ENCODE peak calls at places on chromosomes 5 and 9, in five cellular contexts. One of them, this sample, is unnamed.
A peak's percentile ranks its signal among the peaks of the same experiment; 100 is the strongest.

GRCh38 chr9:134276463-134277245 is 49.6 kb upstream of the RXRA start:
- DNase-seq in epithelial cell of esophagus: no peak
- DNase-seq in cardiac fibroblast: no peak
- DNase-seq in epithelial cell of proximal tubule: no peak
- DNase-seq in astrocyte of the spinal cord: no peak
- DNase-seq in this sample: no peak

GRCh38 chr5:97297063-97297715 is 114.1 kb upstream of the RIOK2 start:
- DNase-seq in epithelial cell of proximal tubule: no peak
- DNase-seq in astrocyte of the spinal cord: no peak
- DNase-seq in epithelial cell of esophagus: peak; percentile 37
- DNase-seq in cardiac fibroblast: peak; percentile 66
- DNase-seq in this sample: no peak

GRCh38 chr9:94870793-94871558 is 144.5 kb downstream of the AOPEP start:
- DNase-seq in epithelial cell of proximal tubule: no peak
- DNase-seq in epithelial cell of esophagus: peak; percentile 77
- DNase-seq in cardiac fibroblast: no peak
- DNase-seq in astrocyte of the spinal cord: no peak
- DNase-seq in this sample: no peak

GRCh38 chr5:37153661-37154060 is 95.5 kb downstream of the CPLANE1 start:
- DNase-seq in cardiac fibroblast: no peak
- DNase-seq in epithelial cell of proximal tubule: no peak
- DNase-seq in astrocyte of the spinal cord: no peak
- DNase-seq in epithelial cell of esophagus: no peak
- DNase-seq in this sample: no peak

GRCh38 chr5:53425598-53426516 is 54.6 kb upstream of the FST start:
- DNase-seq in epithelial cell of esophagus: no peak
- DNase-seq in cardiac fibroblast: no peak
- DNase-seq in epithelial cell of proximal tubule: no peak
- DNase-seq in astrocyte of the spinal cord: no peak
- DNase-seq in this sample: no peak

GRCh38 chr5:55096860-55097259 is 5.6 kb upstream of the GZMA start:
- DNase-seq in epithelial cell of esophagus: peak; percentile 5
- DNase-seq in cardiac fibroblast: no peak
- DNase-seq in astrocyte of the spinal cord: no peak
- DNase-seq in epithelial cell of proximal tubule: no peak
- DNase-seq in this sample: peak; percentile 44

GRCh38 chr5:127878174-127878750 is 175.1 kb downstream of the CCDC192 start:
- DNase-seq in epithelial cell of esophagus: peak; percentile 73
- DNase-seq in astrocyte of the spinal cord: peak; percentile 41
- DNase-seq in cardiac fibroblast: peak; percentile 72
- DNase-seq in epithelial cell of proximal tubule: no peak
- DNase-seq in this sample: no peak

GRCh38 chr9:130191749-130192120 is 19.5 kb downstream of the NCS1 start:
- DNase-seq in cardiac fibroblast: no peak
- DNase-seq in epithelial cell of proximal tubule: no peak
- DNase-seq in epithelial cell of esophagus: no peak
- DNase-seq in astrocyte of the spinal cord: no peak
- DNase-seq in this sample: no peak

GRCh38 chr5:59684388-59685003 is 209.0 kb downstream of the PDE4D start:
- DNase-seq in cardiac fibroblast: no peak
- DNase-seq in epithelial cell of proximal tubule: no peak
- DNase-seq in astrocyte of the spinal cord: no peak
- DNase-seq in epithelial cell of esophagus: peak; percentile 46
- DNase-seq in this sample: no peak

GRCh38 chr9:89277454-89277853 is 33.5 kb upstream of the CKS2 start:
- DNase-seq in astrocyte of the spinal cord: peak; percentile 22
- DNase-seq in epithelial cell of proximal tubule: no peak
- DNase-seq in epithelial cell of esophagus: no peak
- DNase-seq in cardiac fibroblast: peak; percentile 31
- DNase-seq in this sample: no peak

GRCh38 chr5:144547098-144547499 is 376.4 kb downstream of the KCTD16 start:
- DNase-seq in astrocyte of the spinal cord: no peak
- DNase-seq in epithelial cell of esophagus: no peak
- DNase-seq in cardiac fibroblast: peak; percentile 10
- DNase-seq in epithelial cell of proximal tubule: no peak
- DNase-seq in this sample: no peak

GRCh38 chr5:135448071-135448704 is 1.0 kb upstream of the DCANP1 start:
- DNase-seq in astrocyte of the spinal cord: no peak
- DNase-seq in cardiac fibroblast: no peak
- DNase-seq in epithelial cell of esophagus: peak; percentile 27
- DNase-seq in epithelial cell of proximal tubule: no peak
- DNase-seq in this sample: no peak

GRCh38 chr5:116004248-116004647 is 28.0 kb upstream of the ARL14EPL start:
- DNase-seq in epithelial cell of proximal tubule: no peak
- DNase-seq in cardiac fibroblast: no peak
- DNase-seq in epithelial cell of esophagus: no peak
- DNase-seq in astrocyte of the spinal cord: no peak
- DNase-seq in this sample: no peak

GRCh38 chr5:122849746-122850145 is 4.3 kb downstream of the SNX24 start:
- DNase-seq in cardiac fibroblast: peak; percentile 47
- DNase-seq in astrocyte of the spinal cord: no peak
- DNase-seq in epithelial cell of esophagus: peak; percentile 93
- DNase-seq in epithelial cell of proximal tubule: no peak
- DNase-seq in this sample: no peak

GRCh38 chr5:132268698-132269551 is 11.4 kb downstream of the PDLIM4 start:
- DNase-seq in astrocyte of the spinal cord: peak; percentile 68
- DNase-seq in cardiac fibroblast: peak; percentile 27
- DNase-seq in epithelial cell of esophagus: no peak
- DNase-seq in epithelial cell of proximal tubule: no peak
- DNase-seq in this sample: no peak

GRCh38 chr5:174735498-174736350 is 11.3 kb downstream of the MSX2 start:
- DNase-seq in cardiac fibroblast: no peak
- DNase-seq in epithelial cell of proximal tubule: no peak
- DNase-seq in astrocyte of the spinal cord: no peak
- DNase-seq in epithelial cell of esophagus: no peak
- DNase-seq in this sample: no peak

GRCh38 chr9:12988259-12988658 is 213.4 kb downstream of the LURAP1L start:
- DNase-seq in epithelial cell of esophagus: no peak
- DNase-seq in cardiac fibroblast: no peak
- DNase-seq in epithelial cell of proximal tubule: no peak
- DNase-seq in astrocyte of the spinal cord: no peak
- DNase-seq in this sample: no peak

GRCh38 chr5:36877667-36878420 is 1.3 kb downstream of the NIPBL start:
- DNase-seq in astrocyte of the spinal cord: peak; percentile 46
- DNase-seq in epithelial cell of esophagus: peak; percentile 79
- DNase-seq in cardiac fibroblast: peak; percentile 54
- DNase-seq in epithelial cell of proximal tubule: no peak
- DNase-seq in this sample: no peak

GRCh38 chr9:129353697-129354336 is 175.8 kb upstream of the IER5L start:
- DNase-seq in epithelial cell of proximal tubule: no peak
- DNase-seq in cardiac fibroblast: no peak
- DNase-seq in astrocyte of the spinal cord: no peak
- DNase-seq in epithelial cell of esophagus: no peak
- DNase-seq in this sample: no peak

GRCh38 chr5:142866563-142867275 is 96.5 kb downstream of the ARHGAP26 start:
- DNase-seq in cardiac fibroblast: peak; percentile 82
- DNase-seq in epithelial cell of proximal tubule: no peak
- DNase-seq in astrocyte of the spinal cord: peak; percentile 75
- DNase-seq in epithelial cell of esophagus: peak; percentile 76
- DNase-seq in this sample: peak; percentile 39

GRCh38 chr5:98827161-98827560 is 53.7 kb downstream of the RGMB start:
- DNase-seq in epithelial cell of proximal tubule: peak; percentile 13
- DNase-seq in epithelial cell of esophagus: peak; percentile 62
- DNase-seq in cardiac fibroblast: peak; percentile 75
- DNase-seq in astrocyte of the spinal cord: peak; percentile 61
- DNase-seq in this sample: no peak

GRCh38 chr5:113902917-113903681 is 389.6 kb downstream of the YTHDC2 start:
- DNase-seq in cardiac fibroblast: no peak
- DNase-seq in astrocyte of the spinal cord: no peak
- DNase-seq in epithelial cell of proximal tubule: no peak
- DNase-seq in epithelial cell of esophagus: no peak
- DNase-seq in this sample: no peak

GRCh38 chr5:63351164-63351563 is 611.1 kb downstream of the HTR1A start:
- DNase-seq in cardiac fibroblast: no peak
- DNase-seq in astrocyte of the spinal cord: no peak
- DNase-seq in epithelial cell of esophagus: peak; percentile 9
- DNase-seq in epithelial cell of proximal tubule: no peak
- DNase-seq in this sample: no peak

GRCh38 chr5:120449501-120449900 is 14.6 kb upstream of the PRR16 start:
- DNase-seq in epithelial cell of esophagus: no peak
- DNase-seq in cardiac fibroblast: peak; percentile 55
- DNase-seq in astrocyte of the spinal cord: peak; percentile 17
- DNase-seq in epithelial cell of proximal tubule: no peak
- DNase-seq in this sample: no peak

GRCh38 chr9:7085357-7085756 is 327.6 kb downstream of the KDM4C start:
- DNase-seq in epithelial cell of esophagus: no peak
- DNase-seq in astrocyte of the spinal cord: no peak
- DNase-seq in cardiac fibroblast: no peak
- DNase-seq in epithelial cell of proximal tubule: no peak
- DNase-seq in this sample: no peak

GRCh38 chr5:33816791-33817190 is 75.0 kb downstream of the ADAMTS12 start:
- DNase-seq in epithelial cell of esophagus: no peak
- DNase-seq in epithelial cell of proximal tubule: no peak
- DNase-seq in astrocyte of the spinal cord: peak; percentile 86
- DNase-seq in cardiac fibroblast: peak; percentile 87
- DNase-seq in this sample: no peak

GRCh38 chr5:675876-676698 is 17.1 kb downstream of the TPPP start:
- DNase-seq in cardiac fibroblast: no peak
- DNase-seq in epithelial cell of proximal tubule: no peak
- DNase-seq in epithelial cell of esophagus: no peak
- DNase-seq in astrocyte of the spinal cord: no peak
- DNase-seq in this sample: no peak

GRCh38 chr5:168693883-168694282 is 114.7 kb upstream of the PANK3 start:
- DNase-seq in astrocyte of the spinal cord: no peak
- DNase-seq in epithelial cell of esophagus: no peak
- DNase-seq in epithelial cell of proximal tubule: no peak
- DNase-seq in cardiac fibroblast: no peak
- DNase-seq in this sample: no peak

GRCh38 chr5:162372265-162372664 is 304.7 kb downstream of the GABRG2 start:
- DNase-seq in cardiac fibroblast: no peak
- DNase-seq in astrocyte of the spinal cord: no peak
- DNase-seq in epithelial cell of proximal tubule: no peak
- DNase-seq in epithelial cell of esophagus: no peak
- DNase-seq in this sample: no peak

GRCh38 chr9:33295571-33295970 is 5.3 kb downstream of the NFX1 start:
- DNase-seq in epithelial cell of esophagus: no peak
- DNase-seq in epithelial cell of proximal tubule: no peak
- DNase-seq in astrocyte of the spinal cord: no peak
- DNase-seq in cardiac fibroblast: no peak
- DNase-seq in this sample: no peak
- H3K4me3 ChIP-seq in epithelial cell of esophagus: no peak overlapping the region
- H3K4me3 ChIP-seq in epithelial cell of proximal tubule: no peak overlapping the region
- H3K4me3 ChIP-seq in astrocyte of the spinal cord: no peak overlapping the region
- H3K4me3 ChIP-seq in cardiac fibroblast: no peak overlapping the region
- H3K4me3 ChIP-seq in this sample: no peak overlapping the region

GRCh38 chr9:136192289-136193126 is 12.4 kb downstream of the LHX3 start:
- DNase-seq in epithelial cell of proximal tubule: no peak
- DNase-seq in epithelial cell of esophagus: no peak
- DNase-seq in cardiac fibroblast: peak; percentile 11
- DNase-seq in astrocyte of the spinal cord: no peak
- DNase-seq in this sample: no peak
- H3K4me3 ChIP-seq in epithelial cell of proximal tubule: no peak overlapping the region
- H3K4me3 ChIP-seq in epithelial cell of esophagus: no peak overlapping the region
- H3K4me3 ChIP-seq in cardiac fibroblast: no peak overlapping the region
- H3K4me3 ChIP-seq in astrocyte of the spinal cord: no peak overlapping the region
- H3K4me3 ChIP-seq in this sample: no peak overlapping the region

GRCh38 chr5:149415245-149415967 is 36.3 kb upstream of the IL17B start:
- DNase-seq in epithelial cell of esophagus: no peak
- DNase-seq in astrocyte of the spinal cord: no peak
- DNase-seq in cardiac fibroblast: peak; percentile 44
- DNase-seq in epithelial cell of proximal tubule: no peak
- DNase-seq in this sample: no peak
- H3K4me3 ChIP-seq in epithelial cell of esophagus: no peak overlapping the region
- H3K4me3 ChIP-seq in astrocyte of the spinal cord: no peak overlapping the region
- H3K4me3 ChIP-seq in cardiac fibroblast: no peak overlapping the region
- H3K4me3 ChIP-seq in epithelial cell of proximal tubule: no peak overlapping the region
- H3K4me3 ChIP-seq in this sample: no peak overlapping the region

GRCh38 chr5:67648201-67648671 is 451.6 kb upstream of the CD180 start:
- DNase-seq in astrocyte of the spinal cord: peak; percentile 97
- DNase-seq in epithelial cell of proximal tubule: peak; percentile 12
- DNase-seq in cardiac fibroblast: peak; percentile 70
- DNase-seq in epithelial cell of esophagus: no peak
- DNase-seq in this sample: no peak

GRCh38 chr5:67652212-67652611 is 455.6 kb upstream of the CD180 start:
- DNase-seq in astrocyte of the spinal cord: no peak
- DNase-seq in cardiac fibroblast: peak; percentile 25
- DNase-seq in epithelial cell of proximal tubule: no peak
- DNase-seq in epithelial cell of esophagus: no peak
- DNase-seq in this sample: no peak

GRCh38 chr5:67643531-67643930 is 446.9 kb upstream of the CD180 start:
- DNase-seq in epithelial cell of proximal tubule: no peak
- DNase-seq in epithelial cell of esophagus: no peak
- DNase-seq in cardiac fibroblast: no peak
- DNase-seq in astrocyte of the spinal cord: no peak
- DNase-seq in this sample: no peak

GRCh38 chr5:67644221-67644920 is 447.8 kb upstream of the CD180 start:
- DNase-seq in cardiac fibroblast: no peak
- DNase-seq in epithelial cell of esophagus: no peak
- DNase-seq in epithelial cell of proximal tubule: no peak
- DNase-seq in astrocyte of the spinal cord: no peak
- DNase-seq in this sample: no peak

DNA sequence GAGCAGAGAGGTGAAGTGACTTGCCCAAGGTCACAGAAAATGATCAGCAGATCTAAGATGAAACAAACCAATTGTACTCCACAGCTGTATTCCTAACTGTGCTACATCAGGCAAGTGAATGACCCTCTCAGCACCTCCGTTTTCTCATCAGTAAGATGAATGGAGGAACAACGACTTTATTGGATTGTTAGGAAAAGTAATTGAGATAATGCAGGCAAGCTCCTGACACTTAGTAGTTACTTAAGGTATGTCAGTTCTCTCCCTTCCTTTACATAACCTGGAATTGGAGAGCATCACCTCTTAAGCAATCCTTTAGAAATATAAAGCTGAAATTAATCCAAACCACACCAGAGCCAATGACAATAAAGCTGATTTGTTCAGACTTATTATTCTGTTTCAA is 451.2 kb upstream of the CD180 start:
- DNase-seq in cardiac fibroblast: no peak
- DNase-seq in astrocyte of the spinal cord: no peak
- DNase-seq in epithelial cell of esophagus: no peak
- DNase-seq in epithelial cell of proximal tubule: no peak
- DNase-seq in this sample: no peak
- H3K4me3 ChIP-seq in cardiac fibroblast: no peak overlapping the region
- H3K4me3 ChIP-seq in astrocyte of the spinal cord: no peak overlapping the region
- H3K4me3 ChIP-seq in epithelial cell of esophagus: no peak overlapping the region
- H3K4me3 ChIP-seq in epithelial cell of proximal tubule: no peak overlapping the region
- H3K4me3 ChIP-seq in this sample: no peak overlapping the region